ENCODE peak calls at places on chromosomes 12 and 14, in nine cellular contexts. X is GM12891, B is stomach, Z is HCT116, L is suprapubic skin, I is K562, K is vagina, G is breast epithelium, E is upper lobe of left lung. J is an unnamed sample.

GRCh38 chr14:81323621-81324400 is 76.3 kb downstream of the STON2 start:
- DNase-seq in X (no peak), B (peak), Z (peak), L (no peak), I (peak), K (no peak), G (peak), E (peak), J (no peak)

GRCh38 chr14:59282366-59282765 is 93.9 kb downstream of the DAAM1 start:
- DNase-seq in X (no peak), B (no peak), Z (no peak), L (no peak), I (no peak), K (no peak), G (no peak), E (no peak), J (no peak)

GRCh38 chr14:87992720-87993484 is at the start of gene GALC:
- DNase-seq in X (peak), B (peak), Z (no peak), L (peak), I (peak), K (no peak), G (peak), E (peak), J (peak)

GRCh38 chr12:79617696-79618095 is 73.1 kb downstream of the PAWR start:
- DNase-seq in X (no peak), B (no peak), Z (no peak), L (no peak), I (no peak), K (no peak), G (no peak), E (no peak), J (no peak)

GRCh38 chr14:22982013-22982476 is 306 bp downstream of the AJUBA start:
- DNase-seq in X (peak), B (no peak), Z (no peak), L (no peak), I (no peak), K (no peak), G (no peak), E (no peak), J (no peak)

GRCh38 chr12:11607313-11608081 is 42.0 kb upstream of the ETV6 start:
- DNase-seq in X (no peak), B (no peak), Z (no peak), L (no peak), I (no peak), K (no peak), G (no peak), E (no peak), J (no peak)

GRCh38 chr14:69547701-69548348 is 26.8 kb downstream of the CCDC177 start:
- DNase-seq in X (peak), B (no peak), Z (no peak), L (no peak), I (peak), K (no peak), G (no peak), E (no peak), J (no peak)

GRCh38 chr12:33248364-33248763 is 191.3 kb downstream of the SYT10 start:
- DNase-seq in X (no peak), B (no peak), Z (no peak), L (no peak), I (no peak), K (no peak), G (no peak), E (no peak), J (no peak)

GRCh38 chr12:49875115-49875720 is 28.5 kb downstream of the FAIM2 start:
- DNase-seq in X (no peak), B (no peak), Z (no peak), L (no peak), I (no peak), K (no peak), G (no peak), E (no peak), J (no peak)

GRCh38 chr12:96906498-96906848 is 584 bp upstream of the NEDD1 start:
- DNase-seq in X (no peak), B (no peak), Z (no peak), L (no peak), I (no peak), K (no peak), G (no peak), E (no peak), J (no peak)

GRCh38 chr14:32779845-32780244 is 158.8 kb upstream of the NPAS3 start:
- DNase-seq in X (no peak), B (no peak), Z (no peak), L (no peak), I (no peak), K (no peak), G (no peak), E (no peak), J (no peak)

DNA sequence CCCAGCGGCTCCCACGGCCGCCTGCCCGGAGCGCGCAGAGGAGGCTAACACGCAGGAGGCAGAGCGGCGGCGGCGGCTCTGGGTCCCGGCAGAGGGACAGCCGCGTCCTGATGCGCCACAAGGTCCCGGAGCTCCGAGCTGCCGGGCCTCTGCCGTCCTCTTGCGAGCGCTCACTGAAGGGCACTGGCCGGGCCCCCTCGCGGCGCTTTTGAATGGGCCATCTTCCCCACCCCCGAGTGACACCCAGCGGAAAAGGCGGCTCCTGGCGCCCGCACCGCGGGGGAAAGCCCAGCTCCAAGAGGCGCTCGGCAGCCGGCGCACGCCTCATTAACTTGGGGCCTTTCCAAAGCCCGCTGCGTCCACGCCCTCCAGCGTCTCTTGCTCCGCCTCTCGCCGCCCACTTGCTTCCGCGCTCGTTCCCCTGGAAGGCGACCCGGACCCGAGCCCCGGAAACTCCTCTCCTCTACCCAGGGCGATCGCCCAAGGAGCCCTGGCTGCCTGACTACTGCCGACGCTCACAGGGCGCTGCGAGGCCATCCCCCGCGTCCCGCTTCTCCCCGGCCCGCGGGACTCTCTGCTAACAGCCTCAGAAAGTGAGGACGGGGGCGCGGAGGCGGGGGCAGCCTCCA is at the start of gene PHLDA1:
- DNase-seq in X (peak), B (peak), Z (peak), L (peak), I (peak), K (no peak), G (peak), E (peak), J (peak)
- TF ChIP-seq POLR2A in X (no peak), B (peak), Z (peak), L (peak), I (peak), K (peak), G (peak), E (no peak), J (peak)

GRCh38 chr14:58275527-58276190 is 22.7 kb upstream of the ARID4A start:
- DNase-seq in X (no peak), B (no peak), Z (no peak), L (no peak), I (no peak), K (no peak), G (no peak), E (no peak), J (no peak)

GRCh38 chr14:58270628-58271027 is 26.0 kb downstream of the PSMA3 start:
- DNase-seq in X (no peak), B (no peak), Z (no peak), L (no peak), I (no peak), K (no peak), G (no peak), E (no peak), J (no peak)

GRCh38 chr14:58278177-58278576 is 20.2 kb upstream of the ARID4A start:
- DNase-seq in X (no peak), B (no peak), Z (no peak), L (no peak), I (no peak), K (no peak), G (no peak), E (no peak), J (no peak)

GRCh38 chr14:58276208-58276607 is 22.1 kb upstream of the ARID4A start:
- DNase-seq in X (no peak), B (no peak), Z (no peak), L (no peak), I (no peak), K (no peak), G (no peak), E (no peak), J (no peak)

DNA sequence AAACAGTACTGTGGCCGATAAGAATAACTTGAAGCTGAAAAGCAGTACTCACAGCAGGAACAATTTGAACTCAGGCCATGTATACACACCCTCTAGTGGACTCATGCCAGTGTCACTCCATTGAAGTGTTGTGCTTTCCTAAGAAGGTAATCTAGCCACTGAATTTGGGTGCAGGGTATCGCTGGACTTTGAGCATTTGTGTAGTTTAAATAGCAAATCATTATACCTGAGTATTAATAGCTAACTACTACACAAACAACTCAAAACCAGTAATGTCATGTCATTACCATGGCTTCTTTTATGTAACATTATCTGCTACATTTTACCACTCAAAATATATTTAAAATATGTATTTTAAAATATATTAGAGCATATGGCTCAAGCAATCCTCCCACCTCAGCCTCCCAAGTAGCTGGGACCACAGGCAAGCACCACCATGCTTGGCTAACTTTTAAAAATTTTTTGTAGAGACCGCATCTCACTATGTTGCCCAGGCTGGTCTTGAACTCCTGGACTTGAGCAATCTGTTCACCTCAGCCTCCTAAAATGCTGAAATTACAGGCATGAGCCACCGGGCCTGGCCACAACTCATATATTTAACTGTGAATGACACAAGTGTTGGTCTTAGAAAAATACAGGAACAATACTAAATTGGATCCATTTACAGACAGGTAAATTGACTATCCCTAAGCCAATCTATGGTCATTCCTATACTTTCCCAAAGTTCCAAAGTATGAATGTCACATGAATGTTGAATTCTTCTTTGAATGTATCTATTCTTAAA is 25.6 kb upstream of the ARID4A start:
- DNase-seq in X (no peak), B (peak), Z (no peak), L (no peak), I (peak), K (no peak), G (no peak), E (peak), J (no peak)
- TF ChIP-seq POLR2AphosphoS5 in X (peak), B (no peak), Z (no peak), L (no peak), I (no peak), K (no peak), G (no peak), E (no peak), J (no peak)

GRCh38 chr12:111396726-111397445 is 8.8 kb upstream of the SH2B3 start:
- DNase-seq in X (peak), B (peak), Z (peak), L (peak), I (peak), K (no peak), G (peak), E (peak), J (peak)
- TF ChIP-seq POLR2A in X (no peak), B (no peak), Z (no peak), L (no peak), I (no peak), K (no peak), G (no peak), E (no peak), J (no peak)

GRCh38 chr14:101062611-101063010 is 159.1 kb upstream of the RTL1 start:
- DNase-seq in X (no peak), B (no peak), Z (no peak), L (peak), I (no peak), K (no peak), G (peak), E (no peak), J (no peak)
- TF ChIP-seq POLR2AphosphoS5 in X (no peak), B (no peak), Z (no peak), L (no peak), I (no peak), K (no peak), G (no peak), E (no peak), J (no peak)

GRCh38 chr12:31900271-31900670 is 58.9 kb upstream of the RESF1 start:
- DNase-seq in X (no peak), B (no peak), Z (no peak), L (no peak), I (no peak), K (no peak), G (no peak), E (no peak), J (no peak)

GRCh38 chr12:31895449-31896150 is 63.6 kb upstream of the RESF1 start:
- DNase-seq in X (no peak), B (no peak), Z (no peak), L (no peak), I (no peak), K (no peak), G (no peak), E (no peak), J (no peak)

GRCh38 chr12:31897791-31898503 is 61.3 kb upstream of the RESF1 start:
- DNase-seq in X (no peak), B (peak), Z (peak), L (no peak), I (peak), K (no peak), G (no peak), E (peak), J (no peak)

GRCh38 chr12:31899136-31899535 is 60.1 kb upstream of the RESF1 start:
- DNase-seq in X (no peak), B (no peak), Z (no peak), L (no peak), I (no peak), K (no peak), G (no peak), E (no peak), J (no peak)

GRCh38 chr12:31896514-31897039 is 62.6 kb upstream of the RESF1 start:
- DNase-seq in X (peak), B (peak), Z (no peak), L (no peak), I (peak), K (no peak), G (no peak), E (peak), J (peak)
- TF ChIP-seq POLR2A in X (peak), B (no peak), Z (no peak), L (no peak), I (no peak), K (no peak), G (no peak), E (no peak), J (peak)

GRCh38 chr12:57005980-57006808 is at the start of gene ZBTB39:
- DNase-seq in X (peak), B (peak), Z (peak), L (no peak), I (peak), K (no peak), G (no peak), E (peak), J (peak)
- TF ChIP-seq POLR2AphosphoS5 in X (no peak), B (no peak), Z (peak), L (no peak), I (peak), K (no peak), G (no peak), E (no peak), J (no peak)

DNA sequence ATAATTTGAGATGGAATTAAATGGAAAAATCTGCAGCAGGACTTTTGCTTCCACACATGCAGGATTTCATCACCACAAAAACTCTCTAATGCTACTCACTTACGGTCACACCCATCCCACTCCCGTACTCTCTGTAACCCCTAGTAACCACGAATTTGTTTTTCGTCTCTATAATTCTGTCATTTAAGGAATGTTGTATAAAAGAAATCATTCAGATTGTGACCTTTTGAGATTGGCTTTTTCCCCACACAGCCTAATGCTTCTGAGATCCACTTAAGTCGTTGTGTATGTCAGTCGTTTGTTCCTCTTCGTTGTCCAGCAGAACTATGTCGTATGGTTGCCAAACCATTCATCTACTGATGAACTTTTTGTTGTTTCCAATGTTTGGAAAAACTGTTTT is 19.8 kb upstream of the PZP start:
- DNase-seq in X (no peak), B (no peak), Z (no peak), L (no peak), I (no peak), K (no peak), G (no peak), E (no peak), J (no peak)
- TF ChIP-seq POLR2A in X (no peak), B (no peak), Z (no peak), L (no peak), I (no peak), K (no peak), G (no peak), E (no peak), J (no peak)

GRCh38 chr12:31959051-31959700 is at the start of gene RESF1:
- DNase-seq in X (peak), B (peak), Z (peak), L (peak), I (peak), K (no peak), G (peak), E (peak), J (peak)

GRCh38 chr12:31961137-31961536 is 1.9 kb downstream of the RESF1 start:
- DNase-seq in X (no peak), B (no peak), Z (no peak), L (no peak), I (no peak), K (no peak), G (no peak), E (no peak), J (no peak)

GRCh38 chr12:31962076-31962475 is 2.9 kb downstream of the RESF1 start:
- DNase-seq in X (no peak), B (no peak), Z (no peak), L (no peak), I (no peak), K (no peak), G (no peak), E (no peak), J (no peak)

GRCh38 chr12:31958601-31959000 is 614 bp upstream of the RESF1 start:
- DNase-seq in X (no peak), B (no peak), Z (no peak), L (no peak), I (peak), K (no peak), G (no peak), E (no peak), J (no peak)

DNA sequence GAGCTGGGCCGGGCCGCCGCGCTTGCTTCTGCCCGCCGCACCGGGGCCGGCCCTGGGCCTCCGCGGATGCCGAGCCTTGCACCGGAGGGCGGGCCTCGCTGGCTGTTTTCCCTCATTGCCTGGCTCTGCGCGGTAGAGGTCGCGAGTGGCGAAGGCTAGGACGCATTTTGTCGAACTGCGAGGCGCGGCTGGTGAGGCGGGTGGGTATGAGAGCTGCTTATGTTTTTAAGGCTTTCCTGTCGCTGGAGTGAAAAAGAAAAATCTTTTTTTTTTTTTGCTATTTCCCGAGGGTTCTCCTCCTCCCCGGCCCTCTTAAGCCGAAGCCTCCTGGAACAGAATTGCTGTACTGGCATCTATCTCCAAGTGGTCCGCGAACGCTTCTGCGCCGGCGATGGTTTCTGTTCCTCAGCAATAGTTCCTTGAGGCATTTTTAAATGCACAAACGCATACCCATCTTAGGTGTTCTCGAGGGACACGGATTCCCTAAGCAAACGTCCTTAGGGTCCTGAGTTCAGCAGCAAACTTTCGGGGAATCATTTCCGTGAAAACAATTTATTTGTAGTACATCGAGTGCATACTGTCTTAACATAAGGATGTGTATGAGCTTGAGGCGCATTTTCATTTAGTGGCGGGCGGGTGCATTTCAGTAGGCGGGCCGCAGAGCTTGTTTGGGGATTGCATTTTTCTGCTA is 631 bp downstream of the RESF1 start:
- DNase-seq in X (no peak), B (peak), Z (no peak), L (peak), I (peak), K (no peak), G (peak), E (peak), J (peak)
- TF ChIP-seq POLR2AphosphoS5 in X (peak), B (no peak), Z (no peak), L (no peak), I (no peak), K (no peak), G (no peak), E (no peak), J (no peak)

GRCh38 chr12:9869307-9870161 is at the start of gene CLEC2B:
- DNase-seq in X (no peak), B (no peak), Z (no peak), L (no peak), I (peak), K (no peak), G (no peak), E (no peak), J (no peak)
- TF ChIP-seq POLR2A in X (no peak), B (no peak), Z (no peak), L (no peak), I (no peak), K (peak), G (peak), E (no peak), J (no peak)

DNA sequence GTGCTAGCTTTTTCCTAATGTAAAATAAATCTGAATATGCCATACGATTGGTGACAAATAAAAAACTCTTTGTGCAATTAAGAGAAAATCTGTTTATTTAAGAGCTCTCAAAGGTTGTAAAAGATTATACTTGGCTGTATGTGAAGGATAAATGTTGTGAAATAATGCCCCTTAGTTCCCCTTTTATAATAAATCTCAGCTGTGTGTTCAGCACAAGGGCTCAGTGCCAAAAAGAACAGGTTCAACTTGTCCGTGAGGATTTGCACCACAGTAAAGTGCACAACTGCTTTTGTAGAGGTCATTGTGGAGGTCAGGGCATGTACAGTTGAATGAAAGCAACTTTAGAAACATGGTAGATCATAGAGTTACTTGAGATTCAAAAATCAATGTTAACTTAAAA is 118.6 kb downstream of the TRMT5 start:
- DNase-seq in X (no peak), B (peak), Z (no peak), L (no peak), I (no peak), K (no peak), G (no peak), E (peak), J (no peak)
- TF ChIP-seq POLR2AphosphoS5 in X (no peak), B (peak), Z (no peak), L (peak), I (no peak), K (no peak), G (no peak), E (no peak), J (no peak)